ENCODE peak calls at places on chromosomes 6 and 20, in four cellular contexts. R is effector CD4-positive, alpha-beta T cell; J is AG08396; A is EH. Z is an unnamed sample.

GRCh38 chr6:150751296-150751695 is 114.2 kb upstream of the MTHFD1L start:
- DNase-seq in R (no peak), J (peak; percentile 14), A (peak; percentile 49), Z (no peak)

GRCh38 chr6:133992992-133993682 is 40.1 kb downstream of the TBPL1 start:
- DNase-seq in R (no peak), J (no peak), A (peak; percentile 23), Z (no peak)

GRCh38 chr6:19478992-19479391 is 358.2 kb upstream of the ID4 start:
- DNase-seq in R (no peak), J (no peak), A (peak; percentile 33), Z (no peak)

GRCh38 chr20:20932156-20932555 is 174.0 kb downstream of the LINC00237 start:
- DNase-seq in R (no peak), J (no peak), A (no peak), Z (no peak)

GRCh38 chr20:58032599-58032998 is 195.9 kb downstream of the ANKRD60 start:
- DNase-seq in R (no peak), J (no peak), A (no peak), Z (no peak)

GRCh38 chr6:39496951-39497350 is 174.4 kb upstream of the KCNK16 start:
- DNase-seq in R (no peak), J (no peak), A (peak; percentile 72), Z (no peak)

GRCh38 chr20:20034486-20034885 is 17.3 kb downstream of the NAA20 start:
- DNase-seq in R (no peak), J (no peak), A (peak; percentile 68), Z (no peak)

GRCh38 chr6:125670586-125670985 is 78.8 kb upstream of the HEY2 start:
- DNase-seq in R (no peak), J (no peak), A (no peak), Z (no peak)

GRCh38 chr20:47726632-47727031 is 58.6 kb downstream of the SULF2 start:
- DNase-seq in R (no peak), J (no peak), A (no peak), Z (no peak)

GRCh38 chr6:159533568-159533967 is 159.5 kb downstream of the SOD2 start:
- DNase-seq in R (no peak), J (no peak), A (peak; percentile 79), Z (no peak)

GRCh38 chr20:1430004-1430451 is 36.6 kb downstream of the NSFL1C start:
- DNase-seq in R (no peak), J (no peak), A (peak; percentile 73), Z (no peak)

GRCh38 chr20:63238491-63239126 is 2.9 kb downstream of the BIRC7 start:
- DNase-seq in R (no peak), J (no peak), A (no peak), Z (peak; percentile 13)

GRCh38 chr6:98828210-98828798 is 6.1 kb upstream of the POU3F2 start:
- DNase-seq in R (no peak), J (no peak), A (no peak), Z (no peak)

GRCh38 chr20:39066464-39066863 is 104.3 kb downstream of the DHX35 start:
- DNase-seq in R (no peak), J (no peak), A (no peak), Z (no peak)

GRCh38 chr20:22691369-22692118 is 107.2 kb upstream of the FOXA2 start:
- DNase-seq in R (peak; percentile 9), J (peak; percentile 87), A (peak; percentile 72), Z (peak; percentile 85)

GRCh38 chr6:135651964-135652755 is 154.6 kb upstream of the AHI1 start:
- DNase-seq in R (no peak), J (no peak), A (no peak), Z (no peak)

GRCh38 chr6:41289815-41290214 is 3.3 kb upstream of the TREM1 start:
- DNase-seq in R (no peak), J (no peak), A (no peak), Z (no peak)

GRCh38 chr6:1701668-1702353 is 92.1 kb downstream of the FOXC1 start:
- DNase-seq in R (no peak), J (peak; percentile 80), A (peak; percentile 97), Z (no peak)

GRCh38 chr6:81697564-81697963 is 54.9 kb downstream of the TENT5A start:
- DNase-seq in R (no peak), J (peak; percentile 4), A (peak; percentile 70), Z (no peak)

GRCh38 chr20:31566332-31566657 is 38.8 kb upstream of the ID1 start:
- DNase-seq in R (no peak), J (no peak), A (no peak), Z (no peak)

GRCh38 chr6:87922947-87923330 is 124.7 kb upstream of the SPACA1 start:
- DNase-seq in R (no peak), J (no peak), A (no peak), Z (no peak)

GRCh38 chr20:10781526-10781925 is 107.7 kb upstream of the JAG1 start:
- DNase-seq in R (no peak), J (no peak), A (no peak), Z (no peak)

GRCh38 chr20:63955281-63955845 is 853 bp downstream of the UCKL1 start:
- DNase-seq in R (no peak), J (peak; percentile 64), A (peak; percentile 48), Z (no peak)

GRCh38 chr20:36455972-36456625 is 85.2 kb upstream of the MYL9 start:
- DNase-seq in R (no peak), J (no peak), A (no peak), Z (no peak)

GRCh38 chr6:5190467-5190866 is 70.3 kb downstream of the LYRM4 start:
- DNase-seq in R (no peak), J (peak; percentile 67), A (peak; percentile 99), Z (peak; percentile 90)

GRCh38 chr6:167993831-167994230 is 3.6 kb upstream of the KIF25 start:
- DNase-seq in R (no peak), J (no peak), A (no peak), Z (no peak)

GRCh38 chr20:38387953-38388352 is 41.7 kb downstream of the LBP start:
- DNase-seq in R (no peak), J (no peak), A (no peak), Z (no peak)

GRCh38 chr20:62360854-62361798 is 6.0 kb downstream of the LAMA5 start:
- DNase-seq in R (no peak), J (no peak), A (no peak), Z (no peak)

GRCh38 chr6:42279144-42279781 is 61.6 kb upstream of the MRPS10 start:
- DNase-seq in R (no peak), J (peak; percentile 63), A (peak; percentile 60), Z (peak; percentile 48)

GRCh38 chr6:8180327-8181161 is 78.2 kb upstream of the EEF1E1 start:
- DNase-seq in R (no peak), J (peak; percentile 80), A (peak; percentile 96), Z (no peak)

GRCh38 chr6:41878961-41879405 is 16.2 kb downstream of the USP49 start:
- DNase-seq in R (no peak), J (peak; percentile 36), A (peak; percentile 81), Z (no peak)

GRCh38 chr6:116008470-116009229 is 52.0 kb downstream of the FRK start:
- DNase-seq in R (no peak), J (peak; percentile 12), A (peak; percentile 82), Z (peak; percentile 18)

GRCh38 chr6:100283288-100283687 is 181.4 kb downstream of the SIM1 start:
- DNase-seq in R (no peak), J (peak; percentile 64), A (peak; percentile 86), Z (peak; percentile 32)

GRCh38 chr6:38350220-38350619 is 289.5 kb downstream of the BTBD9 start:
- DNase-seq in R (no peak), J (no peak), A (no peak), Z (no peak)

Z was measured in lung microvascular endothelial cell.